ENCODE peak calls at places on chromosomes 16 and 17, in six cellular contexts. One of them, this sample, is unnamed.

GRCh38 chr17:35052240-35052608 is 11.3 kb downstream of the RFFL start:
- DNase-seq in thoracic aorta: no peak
- DNase-seq in mammary epithelial cell: peak; percentile 63
- DNase-seq in bronchial epithelial cell: no peak
- DNase-seq in AG09319: no peak
- DNase-seq in dorsolateral prefrontal cortex: no peak
- DNase-seq in this sample: no peak

GRCh38 chr16:89113661-89114060 is 20.0 kb downstream of the ACSF3 start:
- DNase-seq in thoracic aorta: no peak
- DNase-seq in bronchial epithelial cell: no peak
- DNase-seq in dorsolateral prefrontal cortex: peak; percentile 38
- DNase-seq in AG09319: no peak
- DNase-seq in mammary epithelial cell: no peak
- DNase-seq in this sample: no peak

GRCh38 chr16:12612598-12613101 is 191.0 kb downstream of the CPPED1 start:
- DNase-seq in thoracic aorta: no peak
- DNase-seq in AG09319: no peak
- DNase-seq in mammary epithelial cell: peak; percentile 94
- DNase-seq in bronchial epithelial cell: peak; percentile 74
- DNase-seq in dorsolateral prefrontal cortex: no peak
- DNase-seq in this sample: no peak

GRCh38 chr16:89040861-89041570 is 52.6 kb upstream of the ACSF3 start:
- DNase-seq in AG09319: no peak
- DNase-seq in bronchial epithelial cell: no peak
- DNase-seq in thoracic aorta: no peak
- DNase-seq in dorsolateral prefrontal cortex: no peak
- DNase-seq in mammary epithelial cell: no peak
- DNase-seq in this sample: no peak

GRCh38 chr16:57997528-57998265 is 2.8 kb downstream of the ZNF319 start:
- DNase-seq in thoracic aorta: no peak
- DNase-seq in bronchial epithelial cell: no peak
- DNase-seq in mammary epithelial cell: no peak
- DNase-seq in dorsolateral prefrontal cortex: no peak
- DNase-seq in AG09319: no peak
- DNase-seq in this sample: no peak

GRCh38 chr17:4420692-4421131 is 13.0 kb upstream of the SPNS3 start:
- DNase-seq in thoracic aorta: peak; percentile 6
- DNase-seq in bronchial epithelial cell: peak; percentile 68
- DNase-seq in AG09319: peak; percentile 23
- DNase-seq in mammary epithelial cell: peak; percentile 50
- DNase-seq in dorsolateral prefrontal cortex: peak; percentile 61
- DNase-seq in this sample: peak; percentile 62

GRCh38 chr17:6421700-6422604 is 13.0 kb downstream of the AIPL1 start:
- DNase-seq in bronchial epithelial cell: peak; percentile 68
- DNase-seq in thoracic aorta: peak; percentile 33
- DNase-seq in dorsolateral prefrontal cortex: peak; percentile 73
- DNase-seq in AG09319: peak; percentile 22
- DNase-seq in mammary epithelial cell: peak; percentile 70
- DNase-seq in this sample: peak; percentile 61

GRCh38 chr16:73000020-73000906 is 47.7 kb downstream of the ZFHX3 start:
- DNase-seq in thoracic aorta: no peak
- DNase-seq in AG09319: no peak
- DNase-seq in bronchial epithelial cell: peak; percentile 22
- DNase-seq in dorsolateral prefrontal cortex: no peak
- DNase-seq in mammary epithelial cell: peak; percentile 75
- DNase-seq in this sample: peak; percentile 33

GRCh38 chr16:12096162-12096781 is 119.7 kb downstream of the SNX29 start:
- DNase-seq in dorsolateral prefrontal cortex: peak; percentile 25
- DNase-seq in mammary epithelial cell: no peak
- DNase-seq in thoracic aorta: no peak
- DNase-seq in AG09319: no peak
- DNase-seq in bronchial epithelial cell: peak; percentile 25
- DNase-seq in this sample: peak; percentile 2

GRCh38 chr17:58666858-58667267 is 25.0 kb downstream of the TEX14 start:
- DNase-seq in mammary epithelial cell: no peak
- DNase-seq in thoracic aorta: peak; percentile 16
- DNase-seq in dorsolateral prefrontal cortex: no peak
- DNase-seq in AG09319: no peak
- DNase-seq in bronchial epithelial cell: peak; percentile 87
- DNase-seq in this sample: peak; percentile 29

GRCh38 chr16:85445779-85446222 is 167.3 kb upstream of the GSE1 start:
- DNase-seq in bronchial epithelial cell: no peak
- DNase-seq in mammary epithelial cell: no peak
- DNase-seq in thoracic aorta: no peak
- DNase-seq in AG09319: no peak
- DNase-seq in dorsolateral prefrontal cortex: no peak
- DNase-seq in this sample: no peak

GRCh38 chr16:1295465-1295864 is 14.0 kb upstream of the UBE2I start:
- DNase-seq in thoracic aorta: no peak
- DNase-seq in dorsolateral prefrontal cortex: no peak
- DNase-seq in mammary epithelial cell: no peak
- DNase-seq in AG09319: no peak
- DNase-seq in bronchial epithelial cell: peak; percentile 33
- DNase-seq in this sample: no peak

GRCh38 chr16:23362460-23363317 is 60.6 kb downstream of the SCNN1B start:
- DNase-seq in mammary epithelial cell: peak; percentile 48
- DNase-seq in dorsolateral prefrontal cortex: peak; percentile 9
- DNase-seq in bronchial epithelial cell: no peak
- DNase-seq in AG09319: no peak
- DNase-seq in thoracic aorta: no peak
- DNase-seq in this sample: no peak

GRCh38 chr17:18139498-18139897 is 30.9 kb downstream of the MYO15A start:
- DNase-seq in bronchial epithelial cell: no peak
- DNase-seq in dorsolateral prefrontal cortex: no peak
- DNase-seq in AG09319: no peak
- DNase-seq in thoracic aorta: no peak
- DNase-seq in mammary epithelial cell: no peak
- DNase-seq in this sample: no peak
- TF ChIP-seq CTCF in bronchial epithelial cell: no peak
- TF ChIP-seq CTCF in dorsolateral prefrontal cortex: no peak
- TF ChIP-seq CTCF in AG09319: no peak
- TF ChIP-seq CTCF in thoracic aorta: no peak
- TF ChIP-seq CTCF in mammary epithelial cell: no peak
- TF ChIP-seq CTCF in this sample: no peak

DNA sequence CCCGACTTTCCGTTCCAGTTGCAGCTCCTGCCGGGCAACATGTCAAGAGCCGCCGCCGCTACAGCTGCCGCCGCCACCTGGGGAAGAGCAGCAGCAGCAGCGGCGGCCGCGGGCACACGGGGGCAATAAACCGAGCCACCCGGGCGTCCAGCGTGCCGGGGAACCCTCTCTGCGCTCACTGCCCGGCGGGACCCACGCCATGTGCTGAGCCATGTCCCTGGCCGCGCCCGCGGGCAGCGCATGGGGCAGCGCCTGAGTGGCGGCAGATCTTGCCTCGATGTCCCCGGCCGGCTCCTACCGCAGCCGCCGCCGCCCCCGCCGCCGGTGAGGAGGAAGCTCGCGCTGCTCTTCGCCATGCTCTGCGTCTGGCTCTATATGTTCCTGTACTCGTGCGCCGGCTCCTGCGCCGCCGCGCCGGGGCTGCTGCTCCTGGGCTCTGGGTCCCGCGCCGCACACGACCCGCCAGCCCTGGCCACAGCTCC is 439 bp downstream of the HS3ST3B1 start:
- DNase-seq in mammary epithelial cell: no peak
- DNase-seq in bronchial epithelial cell: peak; percentile 29
- DNase-seq in thoracic aorta: no peak
- DNase-seq in AG09319: no peak
- DNase-seq in dorsolateral prefrontal cortex: no peak
- DNase-seq in this sample: peak; percentile 35
- TF ChIP-seq CTCF in mammary epithelial cell: no peak
- TF ChIP-seq CTCF in bronchial epithelial cell: no peak
- TF ChIP-seq CTCF in thoracic aorta: no peak
- TF ChIP-seq CTCF in AG09319: peak; percentile 2
- TF ChIP-seq CTCF in dorsolateral prefrontal cortex: no peak
- TF ChIP-seq CTCF in this sample: no peak

GRCh38 chr16:24800586-24800985 is 45.2 kb upstream of the SLC5A11 start:
- DNase-seq in thoracic aorta: no peak
- DNase-seq in mammary epithelial cell: peak; percentile 79
- DNase-seq in AG09319: no peak
- DNase-seq in dorsolateral prefrontal cortex: no peak
- DNase-seq in bronchial epithelial cell: peak; percentile 83
- DNase-seq in this sample: peak; percentile 30
- TF ChIP-seq CTCF in thoracic aorta: no peak
- TF ChIP-seq CTCF in mammary epithelial cell: peak; percentile 38
- TF ChIP-seq CTCF in AG09319: peak; percentile 30
- TF ChIP-seq CTCF in dorsolateral prefrontal cortex: no peak
- TF ChIP-seq CTCF in bronchial epithelial cell: peak; percentile 56
- TF ChIP-seq CTCF in this sample: peak; percentile 26

GRCh38 chr17:72424505-72425117 is 303.8 kb downstream of the SOX9 start:
- DNase-seq in bronchial epithelial cell: no peak
- DNase-seq in thoracic aorta: no peak
- DNase-seq in dorsolateral prefrontal cortex: no peak
- DNase-seq in AG09319: no peak
- DNase-seq in mammary epithelial cell: no peak
- DNase-seq in this sample: no peak
- TF ChIP-seq CTCF in bronchial epithelial cell: no peak
- TF ChIP-seq CTCF in thoracic aorta: no peak
- TF ChIP-seq CTCF in dorsolateral prefrontal cortex: no peak
- TF ChIP-seq CTCF in AG09319: no peak
- TF ChIP-seq CTCF in mammary epithelial cell: no peak
- TF ChIP-seq CTCF in this sample: no peak

GRCh38 chr17:64130559-64131001 is 636 bp upstream of the ERN1 start:
- DNase-seq in bronchial epithelial cell: peak; percentile 74
- DNase-seq in AG09319: no peak
- DNase-seq in mammary epithelial cell: peak; percentile 57
- DNase-seq in thoracic aorta: peak; percentile 13
- DNase-seq in dorsolateral prefrontal cortex: no peak
- DNase-seq in this sample: no peak
- TF ChIP-seq CTCF in bronchial epithelial cell: no peak
- TF ChIP-seq CTCF in AG09319: no peak
- TF ChIP-seq CTCF in mammary epithelial cell: no peak
- TF ChIP-seq CTCF in thoracic aorta: no peak
- TF ChIP-seq CTCF in dorsolateral prefrontal cortex: no peak
- TF ChIP-seq CTCF in this sample: no peak

GRCh38 chr17:40298726-40299125 is 10.3 kb upstream of the RARA start:
- DNase-seq in dorsolateral prefrontal cortex: no peak
- DNase-seq in AG09319: no peak
- DNase-seq in thoracic aorta: no peak
- DNase-seq in bronchial epithelial cell: no peak
- DNase-seq in mammary epithelial cell: no peak
- DNase-seq in this sample: peak; percentile 44

GRCh38 chr17:40303706-40304450 is 5.1 kb upstream of the RARA start:
- DNase-seq in thoracic aorta: no peak
- DNase-seq in AG09319: no peak
- DNase-seq in dorsolateral prefrontal cortex: no peak
- DNase-seq in mammary epithelial cell: no peak
- DNase-seq in bronchial epithelial cell: peak; percentile 64
- DNase-seq in this sample: peak; percentile 82

GRCh38 chr17:40304464-40304863 is 4.5 kb upstream of the RARA start:
- DNase-seq in dorsolateral prefrontal cortex: no peak
- DNase-seq in AG09319: peak; percentile 72
- DNase-seq in thoracic aorta: no peak
- DNase-seq in bronchial epithelial cell: no peak
- DNase-seq in mammary epithelial cell: no peak
- DNase-seq in this sample: peak; percentile 89

GRCh38 chr17:40303009-40303657 is 5.8 kb upstream of the RARA start:
- DNase-seq in thoracic aorta: no peak
- DNase-seq in bronchial epithelial cell: peak; percentile 63
- DNase-seq in mammary epithelial cell: peak; percentile 45
- DNase-seq in AG09319: peak; percentile 80
- DNase-seq in dorsolateral prefrontal cortex: no peak
- DNase-seq in this sample: peak; percentile 75

DNA sequence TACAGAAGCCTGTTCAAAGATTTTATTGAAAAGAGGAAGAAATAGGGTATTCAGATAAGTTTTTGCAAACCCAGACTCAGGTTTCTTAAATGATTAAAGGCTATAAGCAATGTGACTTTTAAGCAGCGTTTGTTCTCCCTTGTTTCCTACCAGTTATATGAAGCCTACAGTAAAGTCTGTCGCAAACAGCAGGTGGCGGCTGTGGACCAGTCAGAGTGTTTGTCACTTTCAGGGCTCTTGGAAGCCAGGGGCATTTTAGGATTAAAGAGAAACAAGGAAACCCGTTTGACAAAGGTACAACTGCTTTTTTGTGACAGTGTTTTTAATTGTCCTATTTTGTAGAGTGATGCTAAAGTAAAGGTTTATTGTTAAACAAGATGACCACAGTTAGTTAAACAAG is 7.7 kb upstream of the RARA start:
- DNase-seq in mammary epithelial cell: no peak
- DNase-seq in AG09319: no peak
- DNase-seq in dorsolateral prefrontal cortex: no peak
- DNase-seq in thoracic aorta: no peak
- DNase-seq in bronchial epithelial cell: no peak
- DNase-seq in this sample: no peak
- TF ChIP-seq CTCF in mammary epithelial cell: no peak
- TF ChIP-seq CTCF in AG09319: no peak
- TF ChIP-seq CTCF in dorsolateral prefrontal cortex: no peak
- TF ChIP-seq CTCF in thoracic aorta: no peak
- TF ChIP-seq CTCF in bronchial epithelial cell: peak; percentile 23
- TF ChIP-seq CTCF in this sample: no peak

This sample was measured in astrocyte of the spinal cord.